ENCODE peak calls at places on chromosomes 3 and 15, in eight cellular contexts. One of them, this sample, is unnamed.

GRCh38 chr3:189981668-189982067 is 139.0 kb downstream of the P3H2 start:
- DNase-seq in stimulated activated CD8-positive, alpha-beta memory T cell treated with anti-CD3 and anti-CD28 coated beads, Interleukin-2, amount 100 ng/mL, for 48 hours: no peak
- DNase-seq in NCI-H2171: no peak
- DNase-seq in OCI-LY7: no peak
- DNase-seq in CD8-positive, alpha-beta memory T cell: no peak
- DNase-seq in CD4-positive, alpha-beta T cell: no peak
- DNase-seq in T-helper 2 cell: no peak
- DNase-seq in fibroblast of the aortic adventitia: peak
- DNase-seq in this sample: no peak

GRCh38 chr3:185365281-185366211 is 2.6 kb downstream of the MAP3K13 start:
- DNase-seq in CD8-positive, alpha-beta memory T cell: no peak
- DNase-seq in CD4-positive, alpha-beta T cell: no peak
- DNase-seq in T-helper 2 cell: no peak
- DNase-seq in OCI-LY7: no peak
- DNase-seq in NCI-H2171: no peak
- DNase-seq in fibroblast of the aortic adventitia: no peak
- DNase-seq in stimulated activated CD8-positive, alpha-beta memory T cell treated with anti-CD3 and anti-CD28 coated beads, Interleukin-2, amount 100 ng/mL, for 48 hours: no peak
- DNase-seq in this sample: no peak

GRCh38 chr3:158167737-158168469 is 58.0 kb downstream of the RSRC1 start:
- DNase-seq in fibroblast of the aortic adventitia: peak
- DNase-seq in CD8-positive, alpha-beta memory T cell: no peak
- DNase-seq in stimulated activated CD8-positive, alpha-beta memory T cell treated with anti-CD3 and anti-CD28 coated beads, Interleukin-2, amount 100 ng/mL, for 48 hours: no peak
- DNase-seq in CD4-positive, alpha-beta T cell: no peak
- DNase-seq in NCI-H2171: no peak
- DNase-seq in T-helper 2 cell: no peak
- DNase-seq in OCI-LY7: no peak
- DNase-seq in this sample: no peak

GRCh38 chr15:80536231-80536630 is 132.0 kb downstream of the ARNT2 start:
- DNase-seq in stimulated activated CD8-positive, alpha-beta memory T cell treated with anti-CD3 and anti-CD28 coated beads, Interleukin-2, amount 100 ng/mL, for 48 hours: no peak
- DNase-seq in fibroblast of the aortic adventitia: no peak
- DNase-seq in CD8-positive, alpha-beta memory T cell: no peak
- DNase-seq in T-helper 2 cell: no peak
- DNase-seq in CD4-positive, alpha-beta T cell: no peak
- DNase-seq in NCI-H2171: no peak
- DNase-seq in OCI-LY7: no peak
- DNase-seq in this sample: no peak

GRCh38 chr3:107430214-107431047 is 53.2 kb downstream of the CCDC54 start:
- DNase-seq in NCI-H2171: no peak
- DNase-seq in T-helper 2 cell: no peak
- DNase-seq in CD8-positive, alpha-beta memory T cell: no peak
- DNase-seq in CD4-positive, alpha-beta T cell: no peak
- DNase-seq in stimulated activated CD8-positive, alpha-beta memory T cell treated with anti-CD3 and anti-CD28 coated beads, Interleukin-2, amount 100 ng/mL, for 48 hours: no peak
- DNase-seq in fibroblast of the aortic adventitia: peak
- DNase-seq in OCI-LY7: no peak
- DNase-seq in this sample: peak

GRCh38 chr3:132347095-132347494 is 29.9 kb downstream of the ACP3 start:
- DNase-seq in T-helper 2 cell: no peak
- DNase-seq in OCI-LY7: no peak
- DNase-seq in CD8-positive, alpha-beta memory T cell: no peak
- DNase-seq in CD4-positive, alpha-beta T cell: no peak
- DNase-seq in stimulated activated CD8-positive, alpha-beta memory T cell treated with anti-CD3 and anti-CD28 coated beads, Interleukin-2, amount 100 ng/mL, for 48 hours: no peak
- DNase-seq in fibroblast of the aortic adventitia: peak
- DNase-seq in NCI-H2171: no peak
- DNase-seq in this sample: no peak

GRCh38 chr3:30453364-30454039 is 152.9 kb upstream of the TGFBR2 start:
- DNase-seq in NCI-H2171: no peak
- DNase-seq in T-helper 2 cell: no peak
- DNase-seq in stimulated activated CD8-positive, alpha-beta memory T cell treated with anti-CD3 and anti-CD28 coated beads, Interleukin-2, amount 100 ng/mL, for 48 hours: no peak
- DNase-seq in OCI-LY7: no peak
- DNase-seq in CD4-positive, alpha-beta T cell: no peak
- DNase-seq in CD8-positive, alpha-beta memory T cell: no peak
- DNase-seq in fibroblast of the aortic adventitia: no peak
- DNase-seq in this sample: no peak

GRCh38 chr3:184262166-184262926 is 993 bp upstream of the CAMK2N2 start:
- DNase-seq in NCI-H2171: peak
- DNase-seq in CD8-positive, alpha-beta memory T cell: peak
- DNase-seq in CD4-positive, alpha-beta T cell: no peak
- DNase-seq in stimulated activated CD8-positive, alpha-beta memory T cell treated with anti-CD3 and anti-CD28 coated beads, Interleukin-2, amount 100 ng/mL, for 48 hours: peak
- DNase-seq in OCI-LY7: no peak
- DNase-seq in fibroblast of the aortic adventitia: no peak
- DNase-seq in T-helper 2 cell: no peak
- DNase-seq in this sample: no peak

GRCh38 chr15:37140531-37141053 is 40.2 kb upstream of the MEIS2 start:
- DNase-seq in NCI-H2171: no peak
- DNase-seq in CD4-positive, alpha-beta T cell: no peak
- DNase-seq in T-helper 2 cell: no peak
- DNase-seq in OCI-LY7: no peak
- DNase-seq in CD8-positive, alpha-beta memory T cell: no peak
- DNase-seq in stimulated activated CD8-positive, alpha-beta memory T cell treated with anti-CD3 and anti-CD28 coated beads, Interleukin-2, amount 100 ng/mL, for 48 hours: no peak
- DNase-seq in fibroblast of the aortic adventitia: peak
- DNase-seq in this sample: no peak

GRCh38 chr3:31125413-31126020 is 231.1 kb upstream of the GADL1 start:
- DNase-seq in stimulated activated CD8-positive, alpha-beta memory T cell treated with anti-CD3 and anti-CD28 coated beads, Interleukin-2, amount 100 ng/mL, for 48 hours: no peak
- DNase-seq in fibroblast of the aortic adventitia: no peak
- DNase-seq in CD8-positive, alpha-beta memory T cell: no peak
- DNase-seq in NCI-H2171: no peak
- DNase-seq in CD4-positive, alpha-beta T cell: no peak
- DNase-seq in OCI-LY7: no peak
- DNase-seq in T-helper 2 cell: no peak
- DNase-seq in this sample: no peak

GRCh38 chr3:190265795-190266194 is 56.5 kb downstream of the CLDN1 start:
- DNase-seq in CD8-positive, alpha-beta memory T cell: no peak
- DNase-seq in fibroblast of the aortic adventitia: peak
- DNase-seq in OCI-LY7: no peak
- DNase-seq in stimulated activated CD8-positive, alpha-beta memory T cell treated with anti-CD3 and anti-CD28 coated beads, Interleukin-2, amount 100 ng/mL, for 48 hours: no peak
- DNase-seq in NCI-H2171: no peak
- DNase-seq in CD4-positive, alpha-beta T cell: no peak
- DNase-seq in T-helper 2 cell: no peak
- DNase-seq in this sample: no peak

GRCh38 chr15:73965094-73965729 is 26.9 kb downstream of the STOML1 start:
- DNase-seq in NCI-H2171: no peak
- DNase-seq in fibroblast of the aortic adventitia: no peak
- DNase-seq in stimulated activated CD8-positive, alpha-beta memory T cell treated with anti-CD3 and anti-CD28 coated beads, Interleukin-2, amount 100 ng/mL, for 48 hours: peak
- DNase-seq in CD8-positive, alpha-beta memory T cell: no peak
- DNase-seq in T-helper 2 cell: peak
- DNase-seq in CD4-positive, alpha-beta T cell: peak
- DNase-seq in OCI-LY7: peak
- DNase-seq in this sample: no peak

GRCh38 chr15:86256628-86257027 is 177.0 kb downstream of the AGBL1 start:
- DNase-seq in NCI-H2171: no peak
- DNase-seq in CD8-positive, alpha-beta memory T cell: no peak
- DNase-seq in T-helper 2 cell: no peak
- DNase-seq in fibroblast of the aortic adventitia: no peak
- DNase-seq in CD4-positive, alpha-beta T cell: no peak
- DNase-seq in OCI-LY7: no peak
- DNase-seq in stimulated activated CD8-positive, alpha-beta memory T cell treated with anti-CD3 and anti-CD28 coated beads, Interleukin-2, amount 100 ng/mL, for 48 hours: no peak
- DNase-seq in this sample: no peak

GRCh38 chr15:48331796-48332641 is 790 bp downstream of the DUT start:
- DNase-seq in fibroblast of the aortic adventitia: peak
- DNase-seq in NCI-H2171: peak
- DNase-seq in OCI-LY7: peak
- DNase-seq in T-helper 2 cell: peak
- DNase-seq in CD4-positive, alpha-beta T cell: peak
- DNase-seq in CD8-positive, alpha-beta memory T cell: peak
- DNase-seq in stimulated activated CD8-positive, alpha-beta memory T cell treated with anti-CD3 and anti-CD28 coated beads, Interleukin-2, amount 100 ng/mL, for 48 hours: peak
- DNase-seq in this sample: peak

GRCh38 chr3:57637391-57637790 is 40.2 kb upstream of the ARF4 start:
- DNase-seq in stimulated activated CD8-positive, alpha-beta memory T cell treated with anti-CD3 and anti-CD28 coated beads, Interleukin-2, amount 100 ng/mL, for 48 hours: no peak
- DNase-seq in CD8-positive, alpha-beta memory T cell: no peak
- DNase-seq in fibroblast of the aortic adventitia: peak
- DNase-seq in NCI-H2171: no peak
- DNase-seq in CD4-positive, alpha-beta T cell: no peak
- DNase-seq in OCI-LY7: no peak
- DNase-seq in T-helper 2 cell: no peak
- DNase-seq in this sample: no peak

GRCh38 chr15:90934256-90934948 is 683 bp upstream of the UNC45A start:
- DNase-seq in OCI-LY7: peak
- DNase-seq in T-helper 2 cell: peak
- DNase-seq in stimulated activated CD8-positive, alpha-beta memory T cell treated with anti-CD3 and anti-CD28 coated beads, Interleukin-2, amount 100 ng/mL, for 48 hours: peak
- DNase-seq in CD4-positive, alpha-beta T cell: peak
- DNase-seq in CD8-positive, alpha-beta memory T cell: peak
- DNase-seq in fibroblast of the aortic adventitia: peak
- DNase-seq in NCI-H2171: peak
- DNase-seq in this sample: peak

GRCh38 chr3:107068980-107069379 is 308.3 kb upstream of the CCDC54 start:
- DNase-seq in CD8-positive, alpha-beta memory T cell: no peak
- DNase-seq in fibroblast of the aortic adventitia: peak
- DNase-seq in T-helper 2 cell: no peak
- DNase-seq in OCI-LY7: no peak
- DNase-seq in NCI-H2171: no peak
- DNase-seq in stimulated activated CD8-positive, alpha-beta memory T cell treated with anti-CD3 and anti-CD28 coated beads, Interleukin-2, amount 100 ng/mL, for 48 hours: no peak
- DNase-seq in CD4-positive, alpha-beta T cell: no peak
- DNase-seq in this sample: no peak

GRCh38 chr3:188153498-188153948 is 434 bp upstream of the LPP start:
- DNase-seq in fibroblast of the aortic adventitia: peak
- DNase-seq in stimulated activated CD8-positive, alpha-beta memory T cell treated with anti-CD3 and anti-CD28 coated beads, Interleukin-2, amount 100 ng/mL, for 48 hours: peak
- DNase-seq in CD8-positive, alpha-beta memory T cell: peak
- DNase-seq in CD4-positive, alpha-beta T cell: no peak
- DNase-seq in OCI-LY7: peak
- DNase-seq in NCI-H2171: peak
- DNase-seq in T-helper 2 cell: peak
- DNase-seq in this sample: peak

GRCh38 chr15:62624541-62625399 is 417.8 kb upstream of the TPM1 start:
- DNase-seq in CD4-positive, alpha-beta T cell: no peak
- DNase-seq in stimulated activated CD8-positive, alpha-beta memory T cell treated with anti-CD3 and anti-CD28 coated beads, Interleukin-2, amount 100 ng/mL, for 48 hours: no peak
- DNase-seq in CD8-positive, alpha-beta memory T cell: no peak
- DNase-seq in T-helper 2 cell: no peak
- DNase-seq in OCI-LY7: no peak
- DNase-seq in fibroblast of the aortic adventitia: peak
- DNase-seq in NCI-H2171: no peak
- DNase-seq in this sample: no peak

GRCh38 chr3:13543251-13543650 is 5.7 kb upstream of the FBLN2 start:
- DNase-seq in OCI-LY7: no peak
- DNase-seq in fibroblast of the aortic adventitia: peak
- DNase-seq in NCI-H2171: no peak
- DNase-seq in CD8-positive, alpha-beta memory T cell: no peak
- DNase-seq in T-helper 2 cell: no peak
- DNase-seq in stimulated activated CD8-positive, alpha-beta memory T cell treated with anti-CD3 and anti-CD28 coated beads, Interleukin-2, amount 100 ng/mL, for 48 hours: no peak
- DNase-seq in CD4-positive, alpha-beta T cell: no peak
- DNase-seq in this sample: no peak

GRCh38 chr15:37086521-37086920 is 13.8 kb downstream of the MEIS2 start:
- DNase-seq in fibroblast of the aortic adventitia: peak
- DNase-seq in stimulated activated CD8-positive, alpha-beta memory T cell treated with anti-CD3 and anti-CD28 coated beads, Interleukin-2, amount 100 ng/mL, for 48 hours: no peak
- DNase-seq in CD4-positive, alpha-beta T cell: no peak
- DNase-seq in NCI-H2171: no peak
- DNase-seq in T-helper 2 cell: no peak
- DNase-seq in OCI-LY7: no peak
- DNase-seq in CD8-positive, alpha-beta memory T cell: no peak
- DNase-seq in this sample: no peak

GRCh38 chr3:141969711-141970110 is 93.3 kb downstream of the ATP1B3 start:
- DNase-seq in stimulated activated CD8-positive, alpha-beta memory T cell treated with anti-CD3 and anti-CD28 coated beads, Interleukin-2, amount 100 ng/mL, for 48 hours: no peak
- DNase-seq in CD4-positive, alpha-beta T cell: no peak
- DNase-seq in OCI-LY7: no peak
- DNase-seq in fibroblast of the aortic adventitia: no peak
- DNase-seq in NCI-H2171: no peak
- DNase-seq in CD8-positive, alpha-beta memory T cell: no peak
- DNase-seq in T-helper 2 cell: no peak
- DNase-seq in this sample: no peak

GRCh38 chr15:81073796-81074195 is 60.3 kb upstream of the CFAP161 start:
- DNase-seq in OCI-LY7: no peak
- DNase-seq in T-helper 2 cell: no peak
- DNase-seq in CD4-positive, alpha-beta T cell: no peak
- DNase-seq in NCI-H2171: no peak
- DNase-seq in stimulated activated CD8-positive, alpha-beta memory T cell treated with anti-CD3 and anti-CD28 coated beads, Interleukin-2, amount 100 ng/mL, for 48 hours: no peak
- DNase-seq in CD8-positive, alpha-beta memory T cell: no peak
- DNase-seq in fibroblast of the aortic adventitia: no peak
- DNase-seq in this sample: no peak

GRCh38 chr15:66588537-66588936 is 22.7 kb upstream of the LCTL start:
- DNase-seq in fibroblast of the aortic adventitia: no peak
- DNase-seq in stimulated activated CD8-positive, alpha-beta memory T cell treated with anti-CD3 and anti-CD28 coated beads, Interleukin-2, amount 100 ng/mL, for 48 hours: no peak
- DNase-seq in OCI-LY7: peak
- DNase-seq in NCI-H2171: no peak
- DNase-seq in T-helper 2 cell: no peak
- DNase-seq in CD8-positive, alpha-beta memory T cell: no peak
- DNase-seq in CD4-positive, alpha-beta T cell: no peak
- DNase-seq in this sample: no peak